ENCODE peak calls at places on chromosome 7, in nine cellular contexts. One of them, this sample, is unnamed.

GRCh38 chr7:83842894-83843293 is 194.0 kb upstream of the SEMA3E start:
- DNase-seq in esophagus muscularis mucosa: no peak
- DNase-seq in HepG2: no peak
- DNase-seq in right lobe of liver: no peak
- DNase-seq in GM12878: no peak
- DNase-seq in ovary: no peak
- DNase-seq in body of pancreas: no peak
- DNase-seq in IMR-90: no peak
- DNase-seq in tibial nerve: no peak
- DNase-seq in this sample: no peak

GRCh38 chr7:155975490-155975889 is 163.2 kb upstream of the SHH start:
- DNase-seq in esophagus muscularis mucosa: no peak
- DNase-seq in HepG2: no peak
- DNase-seq in right lobe of liver: peak; percentile 23
- DNase-seq in GM12878: no peak
- DNase-seq in ovary: no peak
- DNase-seq in body of pancreas: no peak
- DNase-seq in IMR-90: no peak
- DNase-seq in tibial nerve: no peak
- DNase-seq in this sample: no peak

GRCh38 chr7:96910484-96910883 is 94.9 kb upstream of the DLX6 start:
- DNase-seq in esophagus muscularis mucosa: no peak
- DNase-seq in HepG2: peak; percentile 8
- DNase-seq in right lobe of liver: no peak
- DNase-seq in GM12878: no peak
- DNase-seq in ovary: no peak
- DNase-seq in body of pancreas: no peak
- DNase-seq in IMR-90: no peak
- DNase-seq in tibial nerve: no peak
- DNase-seq in this sample: no peak

GRCh38 chr7:103989785-103990775 is 622 bp upstream of the RELN start:
- DNase-seq in esophagus muscularis mucosa: no peak
- DNase-seq in HepG2: peak; percentile 59
- DNase-seq in right lobe of liver: peak; percentile 63
- DNase-seq in GM12878: no peak
- DNase-seq in ovary: no peak
- DNase-seq in body of pancreas: no peak
- DNase-seq in IMR-90: peak; percentile 47
- DNase-seq in tibial nerve: no peak
- DNase-seq in this sample: no peak

GRCh38 chr7:87128883-87129282 is 23.4 kb upstream of the DMTF1 start:
- DNase-seq in esophagus muscularis mucosa: no peak
- DNase-seq in HepG2: no peak
- DNase-seq in right lobe of liver: no peak
- DNase-seq in GM12878: no peak
- DNase-seq in ovary: no peak
- DNase-seq in body of pancreas: no peak
- DNase-seq in IMR-90: no peak
- DNase-seq in tibial nerve: no peak
- DNase-seq in this sample: no peak

GRCh38 chr7:77989981-77990566 is 191.5 kb downstream of the PHTF2 start:
- DNase-seq in esophagus muscularis mucosa: no peak
- DNase-seq in HepG2: no peak
- DNase-seq in right lobe of liver: no peak
- DNase-seq in GM12878: no peak
- DNase-seq in ovary: no peak
- DNase-seq in body of pancreas: no peak
- DNase-seq in IMR-90: no peak
- DNase-seq in tibial nerve: no peak
- DNase-seq in this sample: no peak

GRCh38 chr7:22350466-22351328 is 6.3 kb downstream of the RAPGEF5 start:
- DNase-seq in esophagus muscularis mucosa: no peak
- DNase-seq in HepG2: peak; percentile 90
- DNase-seq in right lobe of liver: no peak
- DNase-seq in GM12878: peak; percentile 46
- DNase-seq in ovary: no peak
- DNase-seq in body of pancreas: no peak
- DNase-seq in IMR-90: peak; percentile 11
- DNase-seq in tibial nerve: no peak
- DNase-seq in this sample: no peak

GRCh38 chr7:36810032-36810431 is 85.7 kb upstream of the AOAH start:
- DNase-seq in esophagus muscularis mucosa: no peak
- DNase-seq in HepG2: no peak
- DNase-seq in right lobe of liver: no peak
- DNase-seq in GM12878: no peak
- DNase-seq in ovary: no peak
- DNase-seq in body of pancreas: no peak
- DNase-seq in IMR-90: no peak
- DNase-seq in tibial nerve: no peak
- DNase-seq in this sample: no peak

GRCh38 chr7:159008417-159008816 is 136.2 kb downstream of the VIPR2 start:
- DNase-seq in esophagus muscularis mucosa: no peak
- DNase-seq in HepG2: no peak
- DNase-seq in right lobe of liver: no peak
- DNase-seq in GM12878: no peak
- DNase-seq in ovary: no peak
- DNase-seq in body of pancreas: no peak
- DNase-seq in IMR-90: no peak
- DNase-seq in tibial nerve: no peak
- DNase-seq in this sample: no peak

GRCh38 chr7:76303057-76303828 is 770 bp downstream of the HSPB1 start:
- DNase-seq in esophagus muscularis mucosa: peak; percentile 95
- DNase-seq in HepG2: peak; percentile 86
- DNase-seq in right lobe of liver: peak; percentile 92
- DNase-seq in GM12878: peak; percentile 45
- DNase-seq in ovary: peak; percentile 94
- DNase-seq in body of pancreas: peak; percentile 88
- DNase-seq in IMR-90: peak; percentile 92
- DNase-seq in tibial nerve: peak; percentile 75
- DNase-seq in this sample: peak; percentile 68
- TF ChIP-seq POLR2A in esophagus muscularis mucosa: peak; percentile 27
- TF ChIP-seq POLR2A in HepG2: no peak
- TF ChIP-seq POLR2A in right lobe of liver: peak; percentile 70
- TF ChIP-seq POLR2A in GM12878: no peak
- TF ChIP-seq POLR2A in ovary: peak; percentile 23
- TF ChIP-seq POLR2A in body of pancreas: peak; percentile 56
- TF ChIP-seq POLR2A in IMR-90: no peak
- TF ChIP-seq POLR2A in tibial nerve: peak; percentile 57
- TF ChIP-seq POLR2A in this sample: peak; percentile 66

DNA sequence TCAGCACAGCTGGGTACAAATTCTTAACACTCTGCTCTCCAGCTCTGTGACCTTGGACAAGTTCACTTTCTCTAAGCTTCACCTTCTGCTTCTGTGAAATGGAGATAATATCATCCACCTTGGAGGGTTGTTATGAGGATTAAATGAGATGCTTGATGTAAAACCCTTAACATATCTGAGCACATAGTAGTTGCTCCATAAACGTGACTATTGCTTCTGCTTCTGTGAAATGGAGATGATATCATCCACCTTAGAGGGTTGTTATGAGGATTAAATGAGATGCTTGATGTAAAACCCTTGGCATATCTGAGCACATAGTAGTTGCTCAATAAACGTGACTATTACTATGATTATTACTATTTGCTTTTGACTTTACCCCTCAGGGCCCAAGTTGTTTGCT is 14.6 kb downstream of the EPHB6 start:
- DNase-seq in esophagus muscularis mucosa: no peak
- DNase-seq in HepG2: no peak
- DNase-seq in right lobe of liver: no peak
- DNase-seq in GM12878: no peak
- DNase-seq in ovary: no peak
- DNase-seq in body of pancreas: no peak
- DNase-seq in IMR-90: no peak
- DNase-seq in tibial nerve: no peak
- DNase-seq in this sample: no peak
- H3K27ac ChIP-seq in esophagus muscularis mucosa: no peak overlapping the region
- H3K27ac ChIP-seq in HepG2: no peak overlapping the region
- H3K27ac ChIP-seq in right lobe of liver: no peak overlapping the region
- H3K27ac ChIP-seq in GM12878: no peak overlapping the region
- H3K27ac ChIP-seq in ovary: no peak overlapping the region
- H3K27ac ChIP-seq in body of pancreas: no peak overlapping the region
- H3K27ac ChIP-seq in IMR-90: no peak overlapping the region
- H3K27ac ChIP-seq in tibial nerve: no peak overlapping the region
- H3K27ac ChIP-seq in this sample: no peak overlapping the region

GRCh38 chr7:143265017-143265693 is 1.9 kb downstream of the GSTK1 start:
- DNase-seq in esophagus muscularis mucosa: no peak
- DNase-seq in HepG2: no peak
- DNase-seq in right lobe of liver: no peak
- DNase-seq in GM12878: no peak
- DNase-seq in ovary: no peak
- DNase-seq in body of pancreas: no peak
- DNase-seq in IMR-90: no peak
- DNase-seq in tibial nerve: no peak
- DNase-seq in this sample: no peak
- H3K4me3 ChIP-seq in esophagus muscularis mucosa: peak overlapping the region; percentile 68
- H3K4me3 ChIP-seq in HepG2: no peak overlapping the region
- H3K4me3 ChIP-seq in right lobe of liver: no peak overlapping the region
- H3K4me3 ChIP-seq in GM12878: peak overlapping the region; percentile 41
- H3K4me3 ChIP-seq in ovary: no peak overlapping the region
- H3K4me3 ChIP-seq in body of pancreas: no peak overlapping the region
- H3K4me3 ChIP-seq in IMR-90: no peak overlapping the region
- H3K4me3 ChIP-seq in tibial nerve: peak overlapping the region; percentile 59
- H3K4me3 ChIP-seq in this sample: peak overlapping the region; percentile 96

DNA sequence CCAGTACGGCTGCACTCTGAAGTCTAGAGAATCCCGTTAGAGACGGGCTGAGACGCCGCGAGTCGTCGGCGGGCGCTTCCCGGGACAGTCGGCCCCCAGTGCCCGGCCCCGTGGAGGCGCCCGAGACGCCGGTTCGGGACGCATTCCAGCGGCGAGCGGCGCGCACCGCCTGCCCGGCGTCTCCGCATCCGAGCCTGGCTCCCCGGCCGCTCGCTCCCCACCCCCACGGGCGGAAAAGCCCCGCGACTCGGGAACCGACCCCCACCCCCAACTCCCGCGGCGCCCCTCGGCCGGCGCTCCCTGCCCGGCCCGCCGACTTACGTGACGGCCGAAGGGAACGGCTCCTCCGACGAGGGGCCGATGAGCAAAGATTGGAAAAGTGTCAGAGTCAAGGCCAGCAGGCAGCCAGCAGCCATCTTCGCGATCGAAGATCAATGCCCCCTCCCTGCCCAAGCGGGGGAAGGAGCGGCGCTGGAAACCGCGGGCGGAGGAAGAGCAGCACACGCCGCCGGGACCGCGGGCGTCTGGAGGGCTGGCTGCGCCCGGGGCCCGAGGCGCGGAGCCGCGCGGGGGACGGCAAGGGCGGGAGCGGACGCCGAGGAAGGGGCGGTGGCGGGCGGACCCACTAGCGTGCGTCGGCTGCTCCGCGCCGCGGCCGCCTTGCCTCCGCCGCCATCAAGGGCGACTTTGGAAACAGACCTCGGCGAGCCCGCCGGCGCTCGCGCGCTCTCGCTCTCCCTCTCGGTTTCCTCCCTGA is at the start of gene CACNA2D1:
- DNase-seq in esophagus muscularis mucosa: no peak
- DNase-seq in HepG2: no peak
- DNase-seq in right lobe of liver: no peak
- DNase-seq in GM12878: no peak
- DNase-seq in ovary: peak; percentile 41
- DNase-seq in body of pancreas: peak; percentile 12
- DNase-seq in IMR-90: no peak
- DNase-seq in tibial nerve: no peak
- DNase-seq in this sample: peak; percentile 16
- TF ChIP-seq POLR2A in esophagus muscularis mucosa: no peak
- TF ChIP-seq POLR2A in HepG2: no peak
- TF ChIP-seq POLR2A in right lobe of liver: no peak
- TF ChIP-seq POLR2A in GM12878: no peak
- TF ChIP-seq POLR2A in ovary: no peak
- TF ChIP-seq POLR2A in body of pancreas: no peak
- TF ChIP-seq POLR2A in IMR-90: peak; percentile 53
- TF ChIP-seq POLR2A in tibial nerve: no peak
- TF ChIP-seq POLR2A in this sample: peak; percentile 62

GRCh38 chr7:116546916-116547315 is 22.1 kb downstream of the CAV1 start:
- DNase-seq in esophagus muscularis mucosa: no peak
- DNase-seq in HepG2: no peak
- DNase-seq in right lobe of liver: no peak
- DNase-seq in GM12878: no peak
- DNase-seq in ovary: no peak
- DNase-seq in body of pancreas: no peak
- DNase-seq in IMR-90: no peak
- DNase-seq in tibial nerve: no peak
- DNase-seq in this sample: no peak

GRCh38 chr7:116543664-116544063 is 18.8 kb downstream of the CAV1 start:
- DNase-seq in esophagus muscularis mucosa: no peak
- DNase-seq in HepG2: no peak
- DNase-seq in right lobe of liver: no peak
- DNase-seq in GM12878: no peak
- DNase-seq in ovary: no peak
- DNase-seq in body of pancreas: no peak
- DNase-seq in IMR-90: peak; percentile 74
- DNase-seq in tibial nerve: no peak
- DNase-seq in this sample: no peak

GRCh38 chr7:116544488-116544887 is 19.7 kb downstream of the CAV1 start:
- DNase-seq in esophagus muscularis mucosa: no peak
- DNase-seq in HepG2: no peak
- DNase-seq in right lobe of liver: no peak
- DNase-seq in GM12878: no peak
- DNase-seq in ovary: no peak
- DNase-seq in body of pancreas: no peak
- DNase-seq in IMR-90: no peak
- DNase-seq in tibial nerve: peak; percentile 3
- DNase-seq in this sample: no peak

GRCh38 chr7:116546054-116546453 is 21.2 kb downstream of the CAV1 start:
- DNase-seq in esophagus muscularis mucosa: no peak
- DNase-seq in HepG2: no peak
- DNase-seq in right lobe of liver: no peak
- DNase-seq in GM12878: no peak
- DNase-seq in ovary: no peak
- DNase-seq in body of pancreas: no peak
- DNase-seq in IMR-90: no peak
- DNase-seq in tibial nerve: no peak
- DNase-seq in this sample: no peak

DNA sequence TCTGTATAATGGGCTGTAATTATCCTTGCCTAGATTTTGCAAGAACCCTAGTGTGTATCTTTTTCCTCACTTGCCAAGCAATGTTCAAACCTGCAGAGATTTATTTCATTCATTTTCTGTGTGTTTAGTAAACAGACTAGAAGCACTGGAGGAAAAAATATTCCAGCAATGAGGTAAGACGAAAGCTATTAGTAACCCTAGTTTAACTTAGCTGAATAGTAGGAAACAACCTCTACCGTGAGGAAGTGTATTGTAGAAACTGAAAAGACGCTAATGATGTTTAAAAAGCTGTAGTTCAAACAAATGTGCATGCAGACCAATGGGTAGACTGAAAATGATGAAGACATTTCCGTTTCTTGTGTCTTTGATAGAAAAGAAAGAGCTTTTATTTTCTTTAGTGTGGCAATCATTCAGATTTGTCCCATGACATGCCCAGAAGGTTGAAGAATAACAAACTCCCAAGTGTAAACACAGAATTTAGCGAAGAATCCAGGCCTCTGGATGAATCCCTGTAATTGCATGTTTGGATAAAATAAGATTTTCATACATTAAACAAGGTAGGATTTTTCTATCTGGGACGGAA is 20.7 kb downstream of the CAV1 start:
- DNase-seq in esophagus muscularis mucosa: no peak
- DNase-seq in HepG2: no peak
- DNase-seq in right lobe of liver: no peak
- DNase-seq in GM12878: no peak
- DNase-seq in ovary: no peak
- DNase-seq in body of pancreas: no peak
- DNase-seq in IMR-90: peak; percentile 53
- DNase-seq in tibial nerve: no peak
- DNase-seq in this sample: no peak
- H3K27ac ChIP-seq in esophagus muscularis mucosa: peak overlapping the region; percentile 57
- H3K27ac ChIP-seq in HepG2: no peak overlapping the region
- H3K27ac ChIP-seq in right lobe of liver: no peak overlapping the region
- H3K27ac ChIP-seq in GM12878: no peak overlapping the region
- H3K27ac ChIP-seq in ovary: no peak overlapping the region
- H3K27ac ChIP-seq in body of pancreas: no peak overlapping the region
- H3K27ac ChIP-seq in IMR-90: peak overlapping the region; percentile 53
- H3K27ac ChIP-seq in tibial nerve: no peak overlapping the region
- H3K27ac ChIP-seq in this sample: peak overlapping the region; percentile 16

GRCh38 chr7:131111081-131111576 is 216.5 kb upstream of the MKLN1 start:
- DNase-seq in esophagus muscularis mucosa: no peak
- DNase-seq in HepG2: no peak
- DNase-seq in right lobe of liver: no peak
- DNase-seq in GM12878: no peak
- DNase-seq in ovary: no peak
- DNase-seq in body of pancreas: no peak
- DNase-seq in IMR-90: peak; percentile 90
- DNase-seq in tibial nerve: peak; percentile 47
- DNase-seq in this sample: no peak
- H3K4me3 ChIP-seq in esophagus muscularis mucosa: peak overlapping the region; percentile 74
- H3K4me3 ChIP-seq in HepG2: peak overlapping the region; percentile 89
- H3K4me3 ChIP-seq in right lobe of liver: peak overlapping the region; percentile 63
- H3K4me3 ChIP-seq in GM12878: peak overlapping the region; percentile 90
- H3K4me3 ChIP-seq in ovary: peak overlapping the region; percentile 88
- H3K4me3 ChIP-seq in body of pancreas: no peak overlapping the region
- H3K4me3 ChIP-seq in IMR-90: peak overlapping the region; percentile 27
- H3K4me3 ChIP-seq in tibial nerve: peak overlapping the region; percentile 81
- H3K4me3 ChIP-seq in this sample: peak overlapping the region; percentile 93